ENCODE peak calls at places on chromosome 13, in four cellular contexts. One of them, this sample, is unnamed.

GRCh38 chr13:21458457-21458815 is 667 bp downstream of the ZDHHC20 start:
- DNase-seq in cardiac muscle cell: peak; percentile 53
- DNase-seq in endothelial cell of umbilical vein: peak; percentile 25
- DNase-seq in brain microvascular endothelial cell: no peak
- DNase-seq in this sample: peak; percentile 55

GRCh38 chr13:96650301-96650886 is 343.9 kb downstream of the OXGR1 start:
- DNase-seq in cardiac muscle cell: no peak
- DNase-seq in endothelial cell of umbilical vein: peak; percentile 58
- DNase-seq in brain microvascular endothelial cell: peak; percentile 76
- DNase-seq in this sample: no peak

GRCh38 chr13:73039201-73040108 is 19.4 kb upstream of the KLF5 start:
- DNase-seq in cardiac muscle cell: no peak
- DNase-seq in endothelial cell of umbilical vein: no peak
- DNase-seq in brain microvascular endothelial cell: no peak
- DNase-seq in this sample: no peak

GRCh38 chr13:111853766-111854165 is 213.2 kb upstream of the SOX1 start:
- DNase-seq in cardiac muscle cell: no peak
- DNase-seq in endothelial cell of umbilical vein: no peak
- DNase-seq in brain microvascular endothelial cell: no peak
- DNase-seq in this sample: no peak

GRCh38 chr13:65746522-65746921 is 1483.6 kb downstream of the PCDH9 start:
- DNase-seq in cardiac muscle cell: no peak
- DNase-seq in endothelial cell of umbilical vein: no peak
- DNase-seq in brain microvascular endothelial cell: no peak
- DNase-seq in this sample: no peak

GRCh38 chr13:108225440-108225839 is 7.2 kb downstream of the ABHD13 start:
- DNase-seq in cardiac muscle cell: no peak
- DNase-seq in endothelial cell of umbilical vein: no peak
- DNase-seq in brain microvascular endothelial cell: no peak
- DNase-seq in this sample: no peak

GRCh38 chr13:97344250-97345175 is 89.5 kb upstream of the RAP2A start:
- DNase-seq in cardiac muscle cell: peak; percentile 73
- DNase-seq in endothelial cell of umbilical vein: peak; percentile 78
- DNase-seq in brain microvascular endothelial cell: peak; percentile 60
- DNase-seq in this sample: peak; percentile 50

GRCh38 chr13:95233026-95233635 is 68.1 kb downstream of the ABCC4 start:
- DNase-seq in cardiac muscle cell: no peak
- DNase-seq in endothelial cell of umbilical vein: no peak
- DNase-seq in brain microvascular endothelial cell: no peak
- DNase-seq in this sample: no peak

GRCh38 chr13:41232715-41233114 is 30.7 kb downstream of the MTRF1 start:
- DNase-seq in cardiac muscle cell: no peak
- DNase-seq in endothelial cell of umbilical vein: no peak
- DNase-seq in brain microvascular endothelial cell: no peak
- DNase-seq in this sample: no peak

GRCh38 chr13:66915596-66916185 is 314.4 kb downstream of the PCDH9 start:
- DNase-seq in cardiac muscle cell: no peak
- DNase-seq in endothelial cell of umbilical vein: peak; percentile 53
- DNase-seq in brain microvascular endothelial cell: peak; percentile 33
- DNase-seq in this sample: peak; percentile 11

GRCh38 chr13:30020726-30021312 is 170.4 kb upstream of the UBL3 start:
- DNase-seq in cardiac muscle cell: peak; percentile 9
- DNase-seq in endothelial cell of umbilical vein: no peak
- DNase-seq in brain microvascular endothelial cell: no peak
- DNase-seq in this sample: peak; percentile 37

GRCh38 chr13:24625870-24626419 is 54.3 kb upstream of the ATP12A start:
- DNase-seq in cardiac muscle cell: no peak
- DNase-seq in endothelial cell of umbilical vein: no peak
- DNase-seq in brain microvascular endothelial cell: no peak
- DNase-seq in this sample: no peak

GRCh38 chr13:19345916-19346422 is 164.3 kb upstream of the TUBA3C start:
- DNase-seq in cardiac muscle cell: no peak
- DNase-seq in endothelial cell of umbilical vein: no peak
- DNase-seq in brain microvascular endothelial cell: no peak
- DNase-seq in this sample: no peak

GRCh38 chr13:95787356-95788099 is 110.6 kb downstream of the DNAJC3 start:
- DNase-seq in cardiac muscle cell: no peak
- DNase-seq in endothelial cell of umbilical vein: no peak
- DNase-seq in brain microvascular endothelial cell: no peak
- DNase-seq in this sample: no peak

GRCh38 chr13:28707629-28708427 is 10.9 kb downstream of the SLC46A3 start:
- DNase-seq in cardiac muscle cell: no peak
- DNase-seq in endothelial cell of umbilical vein: no peak
- DNase-seq in brain microvascular endothelial cell: peak; percentile 63
- DNase-seq in this sample: peak; percentile 41

GRCh38 chr13:113856716-113857065 is 7.2 kb downstream of the GAS6 start:
- DNase-seq in cardiac muscle cell: no peak
- DNase-seq in endothelial cell of umbilical vein: peak; percentile 62
- DNase-seq in brain microvascular endothelial cell: no peak
- DNase-seq in this sample: no peak

GRCh38 chr13:94093652-94094310 is 385.7 kb downstream of the DCT start:
- DNase-seq in cardiac muscle cell: no peak
- DNase-seq in endothelial cell of umbilical vein: no peak
- DNase-seq in brain microvascular endothelial cell: no peak
- DNase-seq in this sample: no peak

GRCh38 chr13:94090773-94091172 is 388.7 kb downstream of the DCT start:
- DNase-seq in cardiac muscle cell: no peak
- DNase-seq in endothelial cell of umbilical vein: no peak
- DNase-seq in brain microvascular endothelial cell: no peak
- DNase-seq in this sample: no peak

GRCh38 chr13:94088742-94089141 is 390.7 kb downstream of the DCT start:
- DNase-seq in cardiac muscle cell: no peak
- DNase-seq in endothelial cell of umbilical vein: no peak
- DNase-seq in brain microvascular endothelial cell: no peak
- DNase-seq in this sample: no peak
- H3K27ac ChIP-seq in cardiac muscle cell: no peak overlapping the region
- H3K27ac ChIP-seq in endothelial cell of umbilical vein: no peak overlapping the region
- H3K27ac ChIP-seq in brain microvascular endothelial cell: no peak overlapping the region
- H3K27ac ChIP-seq in this sample: no peak overlapping the region

GRCh38 chr13:81480634-81481033 is 1139.7 kb upstream of the SPRY2 start:
- DNase-seq in cardiac muscle cell: peak; percentile 2
- DNase-seq in endothelial cell of umbilical vein: no peak
- DNase-seq in brain microvascular endothelial cell: no peak
- DNase-seq in this sample: no peak
- TF ChIP-seq CTCF in cardiac muscle cell: no peak
- TF ChIP-seq CTCF in endothelial cell of umbilical vein: no peak
- TF ChIP-seq CTCF in brain microvascular endothelial cell: no peak
- TF ChIP-seq CTCF in this sample: no peak

GRCh38 chr13:99151516-99151915 is 49.1 kb upstream of the UBAC2 start:
- DNase-seq in cardiac muscle cell: no peak
- DNase-seq in endothelial cell of umbilical vein: no peak
- DNase-seq in brain microvascular endothelial cell: peak; percentile 80
- DNase-seq in this sample: peak; percentile 80
- H3K27ac ChIP-seq in cardiac muscle cell: no peak overlapping the region
- H3K27ac ChIP-seq in endothelial cell of umbilical vein: no peak overlapping the region
- H3K27ac ChIP-seq in brain microvascular endothelial cell: peak overlapping the region; percentile 44
- H3K27ac ChIP-seq in this sample: peak overlapping the region; percentile 83

GRCh38 chr13:102974574-102975195 is 91.5 kb downstream of the SLC10A2 start:
- DNase-seq in cardiac muscle cell: no peak
- DNase-seq in endothelial cell of umbilical vein: no peak
- DNase-seq in brain microvascular endothelial cell: no peak
- DNase-seq in this sample: no peak
- TF ChIP-seq CTCF in cardiac muscle cell: no peak
- TF ChIP-seq CTCF in endothelial cell of umbilical vein: no peak
- TF ChIP-seq CTCF in brain microvascular endothelial cell: no peak
- TF ChIP-seq CTCF in this sample: no peak